ENCODE peak calls at places on chromosomes 4 and X, in ten cellular contexts. One of them, this sample, is unnamed.

GRCh38 chr4:9800878-9801277 is 19.4 kb downstream of the DRD5 start:
- DNase-seq in spleen: no peak
- DNase-seq in stomach: no peak
- DNase-seq in uterus: no peak
- DNase-seq in A549: no peak
- DNase-seq in tibial nerve: no peak
- DNase-seq in sigmoid colon: no peak
- DNase-seq in Peyer's patch: no peak
- DNase-seq in prostate gland: no peak
- DNase-seq in upper lobe of left lung: no peak
- DNase-seq in this sample: no peak

GRCh38 chrX:38817004-38817703 is 15.9 kb downstream of the MID1IP1 start:
- DNase-seq in spleen: no peak
- DNase-seq in prostate gland: no peak
- DNase-seq in A549: no peak
- DNase-seq in upper lobe of left lung: no peak
- DNase-seq in tibial nerve: no peak
- DNase-seq in sigmoid colon: peak
- DNase-seq in stomach: no peak
- DNase-seq in uterus: peak
- DNase-seq in Peyer's patch: peak
- DNase-seq in this sample: no peak

GRCh38 chrX:120426599-120426998 is 42.5 kb downstream of the LAMP2 start:
- DNase-seq in uterus: no peak
- DNase-seq in sigmoid colon: no peak
- DNase-seq in A549: no peak
- DNase-seq in tibial nerve: no peak
- DNase-seq in spleen: no peak
- DNase-seq in prostate gland: no peak
- DNase-seq in stomach: no peak
- DNase-seq in Peyer's patch: no peak
- DNase-seq in upper lobe of left lung: no peak
- DNase-seq in this sample: no peak

GRCh38 chr4:40581254-40582140 is 48.2 kb downstream of the RBM47 start:
- DNase-seq in Peyer's patch: no peak
- DNase-seq in sigmoid colon: no peak
- DNase-seq in tibial nerve: no peak
- DNase-seq in A549: no peak
- DNase-seq in uterus: no peak
- DNase-seq in stomach: no peak
- DNase-seq in upper lobe of left lung: no peak
- DNase-seq in spleen: no peak
- DNase-seq in prostate gland: no peak
- DNase-seq in this sample: no peak

GRCh38 chr4:177159600-177159999 is 150.1 kb upstream of the NEIL3 start:
- DNase-seq in spleen: no peak
- DNase-seq in upper lobe of left lung: no peak
- DNase-seq in uterus: no peak
- DNase-seq in tibial nerve: no peak
- DNase-seq in stomach: no peak
- DNase-seq in A549: no peak
- DNase-seq in Peyer's patch: no peak
- DNase-seq in prostate gland: no peak
- DNase-seq in sigmoid colon: no peak
- DNase-seq in this sample: no peak

GRCh38 chrX:16603822-16604221 is 46.1 kb upstream of the S100G start:
- DNase-seq in prostate gland: no peak
- DNase-seq in A549: no peak
- DNase-seq in upper lobe of left lung: no peak
- DNase-seq in sigmoid colon: no peak
- DNase-seq in Peyer's patch: no peak
- DNase-seq in stomach: no peak
- DNase-seq in uterus: no peak
- DNase-seq in tibial nerve: no peak
- DNase-seq in spleen: no peak
- DNase-seq in this sample: no peak

GRCh38 chr4:113153529-113154101 is 104.2 kb downstream of the ANK2 start:
- DNase-seq in tibial nerve: no peak
- DNase-seq in uterus: no peak
- DNase-seq in Peyer's patch: no peak
- DNase-seq in spleen: no peak
- DNase-seq in stomach: no peak
- DNase-seq in upper lobe of left lung: no peak
- DNase-seq in sigmoid colon: no peak
- DNase-seq in prostate gland: no peak
- DNase-seq in A549: no peak
- DNase-seq in this sample: no peak

GRCh38 chr4:41215155-41215554 is 813 bp upstream of the APBB2 start:
- DNase-seq in uterus: no peak
- DNase-seq in prostate gland: no peak
- DNase-seq in A549: no peak
- DNase-seq in spleen: no peak
- DNase-seq in upper lobe of left lung: no peak
- DNase-seq in tibial nerve: no peak
- DNase-seq in sigmoid colon: no peak
- DNase-seq in Peyer's patch: no peak
- DNase-seq in stomach: no peak
- DNase-seq in this sample: no peak

DNA sequence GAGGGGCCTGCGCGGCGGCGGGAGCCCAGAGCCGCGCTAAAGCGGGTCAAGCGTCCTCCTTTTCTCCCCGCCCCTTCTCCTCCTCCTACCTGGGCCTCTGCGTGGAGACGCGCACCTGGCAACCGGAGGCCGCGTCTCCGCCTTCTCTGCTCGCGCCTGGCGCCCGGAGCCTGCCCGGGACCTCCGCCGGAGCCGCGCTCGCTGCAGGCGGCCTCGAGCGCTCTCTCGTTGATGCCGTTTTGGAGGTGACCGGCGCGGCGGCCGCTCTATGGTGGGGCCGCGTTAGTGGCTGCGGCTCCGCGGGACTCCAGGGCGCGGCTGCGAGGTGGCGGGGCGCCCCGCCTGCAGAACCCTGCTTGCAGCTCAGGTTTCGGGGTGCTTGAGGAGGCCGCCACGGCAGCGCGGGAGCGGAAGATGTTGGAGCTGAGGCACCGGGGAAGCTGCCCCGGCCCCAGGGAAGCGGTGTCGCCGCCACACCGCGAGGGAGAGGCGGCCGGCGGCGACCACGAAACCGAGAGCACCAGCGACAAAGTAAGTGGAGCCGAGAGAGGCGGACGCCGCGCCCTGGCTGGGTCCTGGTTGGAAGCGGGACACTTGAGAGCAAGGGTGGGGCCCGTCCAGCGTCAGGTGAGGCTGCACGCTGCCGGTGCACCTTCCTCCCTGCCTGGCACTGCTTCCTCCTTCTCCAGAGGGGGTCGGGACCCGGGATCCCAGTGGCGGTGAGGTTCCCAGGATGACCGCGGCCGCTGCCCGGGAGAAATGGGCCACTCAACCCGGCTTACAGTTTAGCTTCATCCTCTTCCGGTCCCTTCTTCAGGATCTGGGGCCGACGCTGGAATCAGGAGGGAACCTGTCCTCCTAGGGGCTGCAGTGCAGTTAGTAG is at the start of gene CDS1:
- DNase-seq in stomach: peak
- DNase-seq in Peyer's patch: peak
- DNase-seq in prostate gland: peak
- DNase-seq in tibial nerve: no peak
- DNase-seq in A549: peak
- DNase-seq in sigmoid colon: no peak
- DNase-seq in uterus: no peak
- DNase-seq in spleen: peak
- DNase-seq in upper lobe of left lung: peak
- DNase-seq in this sample: peak
- TF ChIP-seq POLR2A in stomach: no peak
- TF ChIP-seq POLR2A in Peyer's patch: peak
- TF ChIP-seq POLR2A in prostate gland: no peak
- TF ChIP-seq POLR2A in tibial nerve: no peak
- TF ChIP-seq POLR2A in A549: no peak
- TF ChIP-seq POLR2A in sigmoid colon: no peak
- TF ChIP-seq POLR2A in uterus: no peak
- TF ChIP-seq POLR2A in spleen: no peak
- TF ChIP-seq POLR2A in upper lobe of left lung: no peak
- TF ChIP-seq POLR2A in this sample: no peak

GRCh38 chr4:88817740-88818139 is 120.1 kb upstream of the NAP1L5 start:
- DNase-seq in uterus: no peak
- DNase-seq in stomach: no peak
- DNase-seq in tibial nerve: no peak
- DNase-seq in prostate gland: no peak
- DNase-seq in A549: no peak
- DNase-seq in sigmoid colon: no peak
- DNase-seq in spleen: no peak
- DNase-seq in upper lobe of left lung: no peak
- DNase-seq in Peyer's patch: no peak
- DNase-seq in this sample: no peak

GRCh38 chr4:88820723-88821368 is 123.2 kb upstream of the NAP1L5 start:
- DNase-seq in uterus: no peak
- DNase-seq in stomach: no peak
- DNase-seq in upper lobe of left lung: no peak
- DNase-seq in spleen: no peak
- DNase-seq in Peyer's patch: no peak
- DNase-seq in tibial nerve: no peak
- DNase-seq in prostate gland: no peak
- DNase-seq in sigmoid colon: no peak
- DNase-seq in A549: no peak
- DNase-seq in this sample: no peak

GRCh38 chr4:88818650-88819470 is 121.2 kb upstream of the NAP1L5 start:
- DNase-seq in Peyer's patch: peak
- DNase-seq in stomach: peak
- DNase-seq in A549: peak
- DNase-seq in spleen: no peak
- DNase-seq in prostate gland: peak
- DNase-seq in sigmoid colon: peak
- DNase-seq in uterus: peak
- DNase-seq in upper lobe of left lung: no peak
- DNase-seq in tibial nerve: peak
- DNase-seq in this sample: peak

GRCh38 chr4:88823058-88823919 is 125.7 kb upstream of the NAP1L5 start:
- DNase-seq in sigmoid colon: peak
- DNase-seq in Peyer's patch: peak
- DNase-seq in spleen: peak
- DNase-seq in prostate gland: peak
- DNase-seq in upper lobe of left lung: no peak
- DNase-seq in uterus: peak
- DNase-seq in A549: peak
- DNase-seq in tibial nerve: peak
- DNase-seq in stomach: peak
- DNase-seq in this sample: peak

DNA sequence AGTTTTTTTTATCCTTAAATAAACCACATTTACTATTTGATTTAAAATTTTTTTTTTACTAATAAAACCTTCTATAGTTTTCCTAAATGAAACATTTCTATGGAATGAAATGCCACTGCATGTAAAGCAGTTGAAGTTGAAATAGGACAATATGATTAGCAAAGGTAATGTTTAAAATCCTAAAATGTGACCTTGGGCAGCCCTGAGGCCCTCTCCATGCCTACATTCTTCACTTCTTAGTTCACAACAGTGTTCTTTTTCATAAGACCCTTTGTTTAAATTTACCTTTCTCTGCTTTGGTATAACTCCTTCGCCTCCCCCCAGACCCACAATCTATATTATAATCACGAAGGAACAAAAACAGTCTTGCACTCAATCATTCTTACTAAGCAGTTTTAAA is 124.4 kb upstream of the NAP1L5 start:
- DNase-seq in uterus: no peak
- DNase-seq in upper lobe of left lung: no peak
- DNase-seq in spleen: no peak
- DNase-seq in Peyer's patch: no peak
- DNase-seq in prostate gland: no peak
- DNase-seq in A549: no peak
- DNase-seq in sigmoid colon: no peak
- DNase-seq in stomach: no peak
- DNase-seq in tibial nerve: no peak
- DNase-seq in this sample: no peak
- H3K4me3 ChIP-seq in uterus: peak
- H3K4me3 ChIP-seq in upper lobe of left lung: peak
- H3K4me3 ChIP-seq in spleen: peak
- H3K4me3 ChIP-seq in Peyer's patch: peak
- H3K4me3 ChIP-seq in prostate gland: peak
- H3K4me3 ChIP-seq in A549: peak
- H3K4me3 ChIP-seq in sigmoid colon: peak
- H3K4me3 ChIP-seq in stomach: peak
- H3K4me3 ChIP-seq in tibial nerve: peak
- H3K4me3 ChIP-seq in this sample: no peak

GRCh38 chrX:103631145-103631544 is 2.4 kb downstream of the TCEAL1 start:
- DNase-seq in sigmoid colon: no peak
- DNase-seq in uterus: peak
- DNase-seq in spleen: no peak
- DNase-seq in A549: no peak
- DNase-seq in upper lobe of left lung: no peak
- DNase-seq in Peyer's patch: no peak
- DNase-seq in prostate gland: no peak
- DNase-seq in stomach: no peak
- DNase-seq in tibial nerve: no peak
- DNase-seq in this sample: no peak

GRCh38 chrX:103626855-103627254 is 1.9 kb upstream of the TCEAL1 start:
- DNase-seq in uterus: no peak
- DNase-seq in stomach: no peak
- DNase-seq in prostate gland: no peak
- DNase-seq in Peyer's patch: no peak
- DNase-seq in spleen: no peak
- DNase-seq in upper lobe of left lung: no peak
- DNase-seq in A549: no peak
- DNase-seq in sigmoid colon: no peak
- DNase-seq in tibial nerve: no peak
- DNase-seq in this sample: no peak

GRCh38 chrX:103630171-103630511 is 1.4 kb downstream of the TCEAL1 start:
- DNase-seq in A549: no peak
- DNase-seq in upper lobe of left lung: no peak
- DNase-seq in spleen: no peak
- DNase-seq in Peyer's patch: no peak
- DNase-seq in uterus: no peak
- DNase-seq in sigmoid colon: no peak
- DNase-seq in tibial nerve: no peak
- DNase-seq in prostate gland: no peak
- DNase-seq in stomach: no peak
- DNase-seq in this sample: no peak

GRCh38 chrX:103628386-103629290 is at the start of gene TCEAL1:
- DNase-seq in uterus: peak
- DNase-seq in upper lobe of left lung: peak
- DNase-seq in tibial nerve: peak
- DNase-seq in Peyer's patch: peak
- DNase-seq in stomach: peak
- DNase-seq in prostate gland: peak
- DNase-seq in spleen: peak
- DNase-seq in sigmoid colon: peak
- DNase-seq in A549: no peak
- DNase-seq in this sample: peak

GRCh38 chrX:103629295-103630170 is 758 bp downstream of the TCEAL1 start:
- DNase-seq in tibial nerve: peak
- DNase-seq in stomach: peak
- DNase-seq in prostate gland: peak
- DNase-seq in Peyer's patch: peak
- DNase-seq in A549: peak
- DNase-seq in upper lobe of left lung: peak
- DNase-seq in spleen: peak
- DNase-seq in sigmoid colon: peak
- DNase-seq in uterus: peak
- DNase-seq in this sample: peak
- TF ChIP-seq POLR2A in tibial nerve: peak
- TF ChIP-seq POLR2A in stomach: no peak
- TF ChIP-seq POLR2A in prostate gland: peak
- TF ChIP-seq POLR2A in Peyer's patch: no peak
- TF ChIP-seq POLR2A in A549: peak
- TF ChIP-seq POLR2A in upper lobe of left lung: no peak
- TF ChIP-seq POLR2A in spleen: no peak
- TF ChIP-seq POLR2A in sigmoid colon: peak
- TF ChIP-seq POLR2A in uterus: peak
- TF ChIP-seq POLR2A in this sample: no peak

GRCh38 chr4:2837110-2837903 is 6.3 kb upstream of the ADD1 start:
- DNase-seq in spleen: no peak
- DNase-seq in tibial nerve: no peak
- DNase-seq in sigmoid colon: peak
- DNase-seq in upper lobe of left lung: peak
- DNase-seq in stomach: peak
- DNase-seq in uterus: no peak
- DNase-seq in prostate gland: no peak
- DNase-seq in A549: no peak
- DNase-seq in Peyer's patch: peak
- DNase-seq in this sample: peak
- H3K4me3 ChIP-seq in spleen: no peak
- H3K4me3 ChIP-seq in tibial nerve: no peak
- H3K4me3 ChIP-seq in sigmoid colon: peak
- H3K4me3 ChIP-seq in upper lobe of left lung: no peak
- H3K4me3 ChIP-seq in stomach: no peak
- H3K4me3 ChIP-seq in uterus: no peak
- H3K4me3 ChIP-seq in prostate gland: no peak
- H3K4me3 ChIP-seq in A549: no peak
- H3K4me3 ChIP-seq in Peyer's patch: no peak
- H3K4me3 ChIP-seq in this sample: no peak